ENCODE peak calls at places on chromosomes 2 and 18, in eight cellular contexts. Y, R, J, U, H, O, B and T are unnamed samples.

GRCh38 chr2:109516445-109517117 is 97.2 kb downstream of the SEPTIN10 start:
- DNase-seq in O (peak; percentile 48), B (no peak), J (no peak), H (peak; percentile 21), R (no peak), U (no peak), Y (no peak), T (no peak)

GRCh38 chr2:158184556-158185343 is 83.1 kb downstream of the UPP2 start:
- DNase-seq in B (no peak), J (no peak), R (no peak), U (no peak), Y (peak; percentile 57), H (no peak), O (no peak), T (peak; percentile 35)

GRCh38 chr2:16629044-16629443 is 36.6 kb downstream of the CYRIA start:
- DNase-seq in O (no peak), J (no peak), R (no peak), Y (no peak), B (no peak), U (no peak), H (no peak), T (no peak)

GRCh38 chr2:180657054-180657453 is 323.4 kb upstream of the UBE2E3 start:
- DNase-seq in O (no peak), B (no peak), H (no peak), J (no peak), R (no peak), U (no peak), Y (no peak), T (no peak)

GRCh38 chr2:128690431-128690830 is 371.8 kb upstream of the HS6ST1 start:
- DNase-seq in R (no peak), Y (no peak), O (no peak), B (no peak), U (no peak), H (no peak), J (no peak), T (no peak)

GRCh38 chr2:68177541-68177940 is 19.9 kb downstream of the PNO1 start:
- DNase-seq in B (no peak), O (no peak), U (no peak), Y (no peak), J (no peak), R (no peak), H (no peak), T (no peak)

GRCh38 chr2:234257859-234258561 is 207.5 kb downstream of the SPP2 start:
- DNase-seq in O (peak; percentile 97), B (no peak), U (no peak), J (peak; percentile 93), R (no peak), Y (no peak), H (peak; percentile 95), T (peak; percentile 53)

GRCh38 chr2:238107525-238108422 is 7.6 kb downstream of the ESPNL start:
- DNase-seq in B (no peak), R (peak; percentile 92), Y (no peak), O (no peak), U (no peak), J (no peak), H (no peak), T (no peak)

GRCh38 chr18:78021196-78021595 is 771.5 kb downstream of the GALR1 start:
- DNase-seq in H (no peak), R (no peak), U (no peak), J (no peak), O (no peak), Y (no peak), B (no peak), T (no peak)

GRCh38 chr2:150480241-150480640 is 7.2 kb downstream of the RND3 start:
- DNase-seq in U (no peak), H (peak; percentile 68), Y (no peak), O (no peak), R (no peak), B (no peak), J (no peak), T (no peak)